ENCODE peak calls at places on chromosomes 6 and 20, in eight cellular contexts. One of them, this sample, is unnamed.

GRCh38 chr20:62134735-62135231 is 8.4 kb downstream of the PSMA7 start:
- DNase-seq in G401: no peak
- DNase-seq in tibial nerve: peak
- DNase-seq in GM04503: no peak
- DNase-seq in activated naive CD4-positive, alpha-beta T cell treated with anti-CD3 and anti-CD28 coated beads for 36 hours: no peak
- DNase-seq in glomerular endothelial cell: no peak
- DNase-seq in cardiac fibroblast: peak
- DNase-seq in stimulated activated naive CD8-positive, alpha-beta T cell treated with anti-CD3 and anti-CD28 coated beads, Interleukin-15, Interleukin-2, amounts not matched to agents 100 U/mL and 50 U/mL, for 24 hours: no peak
- DNase-seq in this sample: no peak

GRCh38 chr20:28562510-28562898 is 2695.0 kb upstream of the DEFB115 start:
- DNase-seq in activated naive CD4-positive, alpha-beta T cell treated with anti-CD3 and anti-CD28 coated beads for 36 hours: no peak
- DNase-seq in tibial nerve: no peak
- DNase-seq in stimulated activated naive CD8-positive, alpha-beta T cell treated with anti-CD3 and anti-CD28 coated beads, Interleukin-15, Interleukin-2, amounts not matched to agents 100 U/mL and 50 U/mL, for 24 hours: no peak
- DNase-seq in glomerular endothelial cell: no peak
- DNase-seq in G401: no peak
- DNase-seq in cardiac fibroblast: peak
- DNase-seq in GM04503: no peak
- DNase-seq in this sample: no peak

GRCh38 chr20:51651921-51652549 is 109.5 kb upstream of the NFATC2 start:
- DNase-seq in tibial nerve: no peak
- DNase-seq in G401: no peak
- DNase-seq in activated naive CD4-positive, alpha-beta T cell treated with anti-CD3 and anti-CD28 coated beads for 36 hours: no peak
- DNase-seq in glomerular endothelial cell: no peak
- DNase-seq in GM04503: no peak
- DNase-seq in cardiac fibroblast: no peak
- DNase-seq in stimulated activated naive CD8-positive, alpha-beta T cell treated with anti-CD3 and anti-CD28 coated beads, Interleukin-15, Interleukin-2, amounts not matched to agents 100 U/mL and 50 U/mL, for 24 hours: no peak
- DNase-seq in this sample: no peak

GRCh38 chr20:49426873-49427272 is 55.6 kb downstream of the KCNB1 start:
- DNase-seq in tibial nerve: no peak
- DNase-seq in stimulated activated naive CD8-positive, alpha-beta T cell treated with anti-CD3 and anti-CD28 coated beads, Interleukin-15, Interleukin-2, amounts not matched to agents 100 U/mL and 50 U/mL, for 24 hours: no peak
- DNase-seq in activated naive CD4-positive, alpha-beta T cell treated with anti-CD3 and anti-CD28 coated beads for 36 hours: no peak
- DNase-seq in GM04503: no peak
- DNase-seq in glomerular endothelial cell: no peak
- DNase-seq in cardiac fibroblast: no peak
- DNase-seq in G401: peak
- DNase-seq in this sample: no peak

GRCh38 chr6:64012351-64013060 is 376.9 kb downstream of the PHF3 start:
- DNase-seq in G401: peak
- DNase-seq in activated naive CD4-positive, alpha-beta T cell treated with anti-CD3 and anti-CD28 coated beads for 36 hours: no peak
- DNase-seq in glomerular endothelial cell: peak
- DNase-seq in stimulated activated naive CD8-positive, alpha-beta T cell treated with anti-CD3 and anti-CD28 coated beads, Interleukin-15, Interleukin-2, amounts not matched to agents 100 U/mL and 50 U/mL, for 24 hours: no peak
- DNase-seq in tibial nerve: peak
- DNase-seq in GM04503: no peak
- DNase-seq in cardiac fibroblast: peak
- DNase-seq in this sample: no peak

GRCh38 chr20:61778485-61778863 is 287.2 kb downstream of the TAF4 start:
- DNase-seq in stimulated activated naive CD8-positive, alpha-beta T cell treated with anti-CD3 and anti-CD28 coated beads, Interleukin-15, Interleukin-2, amounts not matched to agents 100 U/mL and 50 U/mL, for 24 hours: no peak
- DNase-seq in cardiac fibroblast: no peak
- DNase-seq in activated naive CD4-positive, alpha-beta T cell treated with anti-CD3 and anti-CD28 coated beads for 36 hours: no peak
- DNase-seq in G401: no peak
- DNase-seq in GM04503: no peak
- DNase-seq in tibial nerve: no peak
- DNase-seq in glomerular endothelial cell: no peak
- DNase-seq in this sample: no peak

GRCh38 chr6:19538086-19538485 is 299.1 kb upstream of the ID4 start:
- DNase-seq in activated naive CD4-positive, alpha-beta T cell treated with anti-CD3 and anti-CD28 coated beads for 36 hours: no peak
- DNase-seq in GM04503: no peak
- DNase-seq in tibial nerve: no peak
- DNase-seq in stimulated activated naive CD8-positive, alpha-beta T cell treated with anti-CD3 and anti-CD28 coated beads, Interleukin-15, Interleukin-2, amounts not matched to agents 100 U/mL and 50 U/mL, for 24 hours: no peak
- DNase-seq in cardiac fibroblast: no peak
- DNase-seq in G401: no peak
- DNase-seq in glomerular endothelial cell: no peak
- DNase-seq in this sample: no peak

GRCh38 chr6:112899541-112899940 is 552.4 kb downstream of the RFPL4B start:
- DNase-seq in cardiac fibroblast: no peak
- DNase-seq in activated naive CD4-positive, alpha-beta T cell treated with anti-CD3 and anti-CD28 coated beads for 36 hours: no peak
- DNase-seq in G401: no peak
- DNase-seq in glomerular endothelial cell: peak
- DNase-seq in tibial nerve: no peak
- DNase-seq in GM04503: no peak
- DNase-seq in stimulated activated naive CD8-positive, alpha-beta T cell treated with anti-CD3 and anti-CD28 coated beads, Interleukin-15, Interleukin-2, amounts not matched to agents 100 U/mL and 50 U/mL, for 24 hours: no peak
- DNase-seq in this sample: no peak

GRCh38 chr6:47727391-47727790 is 29.0 kb downstream of the ADGRF4 start:
- DNase-seq in activated naive CD4-positive, alpha-beta T cell treated with anti-CD3 and anti-CD28 coated beads for 36 hours: no peak
- DNase-seq in glomerular endothelial cell: no peak
- DNase-seq in tibial nerve: no peak
- DNase-seq in GM04503: no peak
- DNase-seq in stimulated activated naive CD8-positive, alpha-beta T cell treated with anti-CD3 and anti-CD28 coated beads, Interleukin-15, Interleukin-2, amounts not matched to agents 100 U/mL and 50 U/mL, for 24 hours: no peak
- DNase-seq in cardiac fibroblast: no peak
- DNase-seq in G401: no peak
- DNase-seq in this sample: no peak

This sample was measured in activated T-helper 2 cell treated with anti-CD3 and anti-CD28 coated beads, Interferon-gamma antibody, Interleukin-2, Interleukin-4, amounts not matched to agents 10 μg/mL and 5 μg/mL and 100 μg/mL, durations not matched to agents 14 hours and 24 hours and 36 hours.